ENCODE peak calls at places on chromosome 5, in ten cellular contexts. M, E, G, P, H, O, K, A, T and N are unnamed samples.

GRCh38 chr5:71537681-71538080 is 49.5 kb upstream of the MCCC2 start:
- DNase-seq in M (no peak), E (no peak), G (no peak), P (no peak), H (no peak), O (no peak), K (no peak), A (no peak), T (no peak), N (no peak)

GRCh38 chr5:74725331-74725730 is 40.3 kb downstream of the HEXB start:
- DNase-seq in M (peak; percentile 9), E (no peak), G (no peak), P (no peak), H (no peak), O (no peak), K (no peak), A (no peak), T (no peak), N (no peak)

GRCh38 chr5:180910735-180911134 is 11.8 kb downstream of the BTNL8 start:
- DNase-seq in M (no peak), E (no peak), G (no peak), P (no peak), H (no peak), O (peak; percentile 36), K (no peak), A (no peak), T (no peak), N (no peak)

GRCh38 chr5:66744040-66744439 is 147.8 kb downstream of the MAST4 start:
- DNase-seq in M (peak; percentile 70), E (peak; percentile 65), G (no peak), P (no peak), H (no peak), O (no peak), K (no peak), A (no peak), T (peak; percentile 38), N (no peak)

GRCh38 chr5:103216697-103217096 is 41.9 kb upstream of the MACIR start:
- DNase-seq in M (no peak), E (no peak), G (no peak), P (no peak), H (no peak), O (no peak), K (no peak), A (no peak), T (no peak), N (no peak)

GRCh38 chr5:10420468-10420867 is 21.2 kb upstream of the ROPN1L start:
- DNase-seq in M (no peak), E (no peak), G (no peak), P (no peak), H (no peak), O (no peak), K (no peak), A (no peak), T (no peak), N (no peak)

GRCh38 chr5:94153736-94154450 is 412.5 kb upstream of the POU5F2 start:
- DNase-seq in M (peak; percentile 72), E (no peak), G (no peak), P (no peak), H (no peak), O (no peak), K (no peak), A (no peak), T (no peak), N (no peak)

GRCh38 chr5:168931638-168932345 is 352.6 kb upstream of the PANK3 start:
- DNase-seq in M (peak; percentile 79), E (no peak), G (no peak), P (no peak), H (no peak), O (no peak), K (no peak), A (no peak), T (no peak), N (no peak)

GRCh38 chr5:105840800-105841199 is 1829.9 kb downstream of the EFNA5 start:
- DNase-seq in M (no peak), E (no peak), G (no peak), P (no peak), H (no peak), O (no peak), K (no peak), A (no peak), T (no peak), N (no peak)

GRCh38 chr5:98769006-98769255 is 4.5 kb upstream of the RGMB start:
- DNase-seq in M (no peak), E (peak; percentile 45), G (no peak), P (no peak), H (peak; percentile 83), O (peak; percentile 46), K (no peak), A (no peak), T (peak; percentile 42), N (peak; percentile 39)

GRCh38 chr5:170446365-170446764 is 57.2 kb upstream of the KCNMB1 start:
- DNase-seq in M (no peak), E (no peak), G (no peak), P (no peak), H (no peak), O (no peak), K (no peak), A (no peak), T (no peak), N (no peak)

GRCh38 chr5:169424279-169424955 is 123.5 kb upstream of the SLIT3 start:
- DNase-seq in M (no peak), E (no peak), G (no peak), P (no peak), H (no peak), O (no peak), K (no peak), A (peak; percentile 69), T (no peak), N (no peak)

GRCh38 chr5:135213034-135213386 is 179.0 kb upstream of the PITX1 start:
- DNase-seq in M (no peak), E (no peak), G (no peak), P (no peak), H (no peak), O (no peak), K (peak; percentile 12), A (no peak), T (no peak), N (no peak)

GRCh38 chr5:156128026-156128425 is 198.9 kb upstream of the SGCD start:
- DNase-seq in M (peak; percentile 62), E (no peak), G (no peak), P (no peak), H (no peak), O (no peak), K (no peak), A (no peak), T (no peak), N (no peak)

GRCh38 chr5:127040779-127041520 is 10.6 kb upstream of the MARCHF3 start:
- DNase-seq in M (peak; percentile 75), E (no peak), G (no peak), P (peak; percentile 13), H (no peak), O (peak; percentile 79), K (peak; percentile 34), A (no peak), T (no peak), N (no peak)

GRCh38 chr5:177085985-177086917 is at the start of gene FGFR4:
- DNase-seq in M (peak; percentile 9), E (peak; percentile 56), G (peak; percentile 30), P (peak; percentile 62), H (peak; percentile 83), O (peak; percentile 81), K (peak; percentile 97), A (no peak), T (peak; percentile 75), N (no peak)

GRCh38 chr5:43039468-43040286 is 442 bp downstream of the ANXA2R start:
- DNase-seq in M (peak; percentile 88), E (peak; percentile 75), G (no peak), P (peak; percentile 82), H (peak; percentile 87), O (peak; percentile 84), K (peak; percentile 71), A (peak; percentile 83), T (peak; percentile 76), N (peak; percentile 74)
- H3K27ac ChIP-seq in M (peak overlapping the region; percentile 74), E (peak overlapping the region; percentile 98), G (peak overlapping the region; percentile 98), P (peak overlapping the region; percentile 94), H (peak overlapping the region; percentile 7), O (peak overlapping the region; percentile 90), K (no peak overlapping the region), A (peak overlapping the region; percentile 98), T (peak overlapping the region; percentile 97), N (peak overlapping the region; percentile 96)

DNA sequence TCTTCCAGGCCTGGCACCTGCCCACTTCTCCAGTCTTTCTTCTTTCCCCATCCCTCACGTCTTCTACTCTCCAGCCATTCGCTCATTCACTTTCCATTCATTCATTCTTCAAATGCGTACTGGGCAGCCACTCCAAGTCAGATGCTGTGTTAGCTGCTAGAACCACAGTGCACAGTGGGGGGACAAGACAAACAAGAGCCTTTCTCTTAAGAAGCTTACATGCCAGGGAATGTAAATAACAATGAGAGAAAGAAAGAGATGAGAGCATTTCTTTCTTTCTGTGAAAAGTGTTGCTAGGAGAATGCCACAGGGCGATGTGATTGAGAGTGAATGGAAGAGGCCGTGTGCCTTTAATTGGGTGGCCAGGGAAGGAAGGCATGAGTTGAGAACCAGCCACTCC is 46.4 kb upstream of the SMIM23 start:
- DNase-seq in M (no peak), E (no peak), G (no peak), P (no peak), H (no peak), O (no peak), K (no peak), A (peak; percentile 25), T (no peak), N (no peak)
- H3K4me1 ChIP-seq in M (no peaks in the 10 kb centered on the region), E (peaks cover 24% of the 10 kb centered on the region), G (peaks cover 7% of the 10 kb centered on the region), P (no peaks in the 10 kb centered on the region), H (no peaks in the 10 kb centered on the region), O (no peaks in the 10 kb centered on the region), K (no peaks in the 10 kb centered on the region), A (no peaks in the 10 kb centered on the region), T (no peaks in the 10 kb centered on the region), N (no peaks in the 10 kb centered on the region)

DNA sequence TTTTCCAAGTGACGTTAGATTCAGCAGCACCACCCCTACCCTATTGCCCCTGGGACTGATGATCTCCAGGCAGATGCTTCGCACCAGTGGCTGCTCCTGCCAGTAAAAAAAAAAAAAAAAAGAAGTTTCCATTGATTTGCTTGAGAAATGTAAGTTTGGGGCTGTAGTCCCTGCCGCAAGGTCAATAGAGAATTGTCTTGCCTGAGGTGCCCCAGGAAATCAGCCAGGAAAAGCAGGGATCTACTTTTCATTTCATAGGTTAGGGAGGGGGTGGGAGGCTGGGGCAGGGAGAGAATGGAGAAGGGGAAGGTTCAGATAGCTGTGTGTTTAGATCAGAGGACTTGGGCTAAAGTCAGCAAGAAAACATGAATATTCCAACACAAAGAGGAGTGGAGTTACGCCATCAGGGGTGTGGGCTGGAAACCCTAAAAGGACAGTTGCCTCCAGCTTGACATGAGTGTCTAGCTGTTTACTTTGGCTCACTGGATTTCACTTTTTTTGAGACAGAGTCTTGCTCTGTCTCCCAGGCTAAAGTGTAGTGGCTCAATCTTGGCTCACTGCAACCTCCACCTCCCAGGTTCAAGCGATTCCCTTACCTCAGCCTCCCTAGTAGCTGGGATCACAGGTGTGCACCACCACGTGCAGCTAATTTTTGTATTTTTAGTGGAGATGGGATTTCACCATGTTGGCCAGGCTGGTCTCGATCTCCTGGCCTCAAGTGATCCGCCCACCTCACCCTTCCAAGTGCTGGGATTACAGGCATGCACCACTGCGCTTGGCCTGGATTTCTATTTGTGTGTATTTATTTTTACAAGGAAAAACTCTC is 84.1 kb upstream of the IL6ST start:
- DNase-seq in M (no peak), E (peak; percentile 47), G (no peak), P (no peak), H (no peak), O (no peak), K (no peak), A (peak; percentile 70), T (no peak), N (no peak)
- H3K27me3 ChIP-seq in M (peaks cover 3% of the 10 kb centered on the region), E (peaks cover 4% of the 10 kb centered on the region), G (no peaks in the 10 kb centered on the region), P (no peaks in the 10 kb centered on the region), H (no peaks in the 10 kb centered on the region), O (no peaks in the 10 kb centered on the region), K (no peaks in the 10 kb centered on the region), A (no peaks in the 10 kb centered on the region), T (no peaks in the 10 kb centered on the region), N (no peaks in the 10 kb centered on the region)

GRCh38 chr5:144060598-144060997 is 109.9 kb downstream of the YIPF5 start:
- DNase-seq in M (peak; percentile 30), E (no peak), G (no peak), P (no peak), H (no peak), O (peak; percentile 70), K (no peak), A (no peak), T (no peak), N (no peak)
- H3K27ac ChIP-seq in M (no peak overlapping the region), E (no peak overlapping the region), G (no peak overlapping the region), P (no peak overlapping the region), H (no peak overlapping the region), O (peak overlapping the region; percentile 69), K (no peak overlapping the region), A (no peak overlapping the region), T (no peak overlapping the region), N (no peak overlapping the region)